ENCODE peak calls at places on chromosome 12, in seven cellular contexts. S is transverse colon, Z is adrenal gland, W is PC-3, J is ascending aorta, E is vagina, P is suprapubic skin. O is an unnamed sample.

GRCh38 chr12:115683240-115683765 is 594.2 kb downstream of the MED13L start:
- DNase-seq in J (no peak), S (no peak), P (no peak), Z (no peak), E (no peak), W (no peak), O (no peak)

GRCh38 chr12:130014485-130014807 is 110.6 kb upstream of the TMEM132D start:
- DNase-seq in P (no peak), E (no peak), W (no peak), J (no peak), S (no peak), Z (no peak), O (no peak)

GRCh38 chr12:122079038-122079531 is 529 bp downstream of the MLXIP start:
- DNase-seq in E (no peak), J (no peak), P (peak; percentile 75), W (peak; percentile 39), Z (peak; percentile 47), S (peak; percentile 43), O (no peak)

GRCh38 chr12:96274331-96274730 is 80.2 kb downstream of the ELK3 start:
- DNase-seq in P (no peak), S (no peak), Z (no peak), E (no peak), W (no peak), J (no peak), O (no peak)

GRCh38 chr12:5503774-5504173 is 71.9 kb downstream of the NTF3 start:
- DNase-seq in P (peak; percentile 77), J (no peak), W (no peak), S (peak; percentile 83), E (peak; percentile 96), Z (no peak), O (no peak)

GRCh38 chr12:93149228-93149627 is 220.1 kb upstream of the EEA1 start:
- DNase-seq in J (no peak), W (no peak), Z (no peak), P (no peak), S (no peak), E (no peak), O (no peak)

GRCh38 chr12:74725154-74725553 is 187.5 kb downstream of the ATXN7L3B start:
- DNase-seq in Z (no peak), E (no peak), S (no peak), W (peak; percentile 28), J (no peak), P (no peak), O (no peak)

GRCh38 chr12:109449845-109450532 is 27.1 kb downstream of the KCTD10 start:
- DNase-seq in Z (no peak), P (no peak), S (peak; percentile 62), W (no peak), E (no peak), J (no peak), O (no peak)

GRCh38 chr12:113242018-113242418 is 20.8 kb downstream of the TPCN1 start:
- DNase-seq in J (no peak), Z (no peak), P (peak; percentile 70), W (peak; percentile 98), S (peak; percentile 33), E (no peak), O (no peak)

GRCh38 chr12:88391556-88391955 is 188.7 kb downstream of the KITLG start:
- DNase-seq in Z (peak; percentile 8), W (peak; percentile 62), P (no peak), J (no peak), E (no peak), S (no peak), O (no peak)

GRCh38 chr12:5123921-5124320 is 80.2 kb downstream of the KCNA5 start:
- DNase-seq in P (no peak), J (no peak), W (no peak), S (no peak), E (no peak), Z (no peak), O (no peak)

GRCh38 chr12:123354600-123354999 is 10.0 kb downstream of the SBNO1 start:
- DNase-seq in E (no peak), P (no peak), W (no peak), Z (no peak), S (no peak), J (no peak), O (no peak)

GRCh38 chr12:8609061-8609570 is 3.5 kb downstream of the AICDA start:
- DNase-seq in Z (peak; percentile 26), E (no peak), P (no peak), S (no peak), J (no peak), W (peak; percentile 44), O (no peak)

GRCh38 chr12:132506730-132507538 is 17.0 kb downstream of the FBRSL1 start:
- DNase-seq in P (peak; percentile 80), W (no peak), Z (peak; percentile 97), S (peak; percentile 31), J (no peak), E (no peak), O (no peak)

GRCh38 chr12:572532-572899 is 90.7 kb downstream of the NINJ2 start:
- DNase-seq in Z (no peak), P (no peak), E (no peak), J (no peak), S (no peak), W (no peak), O (no peak)

GRCh38 chr12:52033506-52034258 is 17.6 kb upstream of the NR4A1 start:
- DNase-seq in J (no peak), E (no peak), P (no peak), W (no peak), S (no peak), Z (no peak), O (no peak)

GRCh38 chr12:19454837-19455236 is 15.5 kb downstream of the AEBP2 start:
- DNase-seq in W (no peak), S (no peak), J (no peak), E (no peak), Z (no peak), P (no peak), O (no peak)

GRCh38 chr12:131473721-131474709 is 236.9 kb upstream of the SFSWAP start:
- DNase-seq in E (no peak), Z (no peak), J (no peak), W (peak; percentile 7), S (no peak), P (no peak), O (no peak)

GRCh38 chr12:39619316-39619659 is 315 bp downstream of the ABCD2 start:
- DNase-seq in W (no peak), S (peak; percentile 15), J (no peak), P (no peak), Z (no peak), E (no peak), O (no peak)

GRCh38 chr12:48542300-48542928 is 17.0 kb downstream of the OR8S1 start:
- DNase-seq in E (no peak), J (no peak), W (peak; percentile 63), P (no peak), S (peak; percentile 53), Z (peak; percentile 30), O (no peak)

GRCh38 chr12:97573901-97574300 is 111.3 kb downstream of the RMST start:
- DNase-seq in J (no peak), Z (no peak), W (peak; percentile 19), S (no peak), P (no peak), E (no peak), O (no peak)

GRCh38 chr12:24014853-24015590 is 65.6 kb upstream of the SOX5 start:
- DNase-seq in S (no peak), J (no peak), P (no peak), E (no peak), W (no peak), Z (no peak), O (no peak)

GRCh38 chr12:100024974-100025555 is 40.3 kb upstream of the ANKS1B start:
- DNase-seq in J (no peak), P (no peak), S (no peak), E (no peak), Z (no peak), W (peak; percentile 22), O (no peak)

GRCh38 chr12:41140117-41140516 is 48.0 kb upstream of the PDZRN4 start:
- DNase-seq in W (no peak), J (no peak), E (no peak), Z (no peak), S (no peak), P (no peak), O (no peak)

GRCh38 chr12:51970904-51971646 is 19.6 kb downstream of the ACVR1B start:
- DNase-seq in P (no peak), J (no peak), E (no peak), Z (no peak), W (peak; percentile 59), S (peak; percentile 24), O (no peak)

GRCh38 chr12:57934804-57935203 is 6.6 kb upstream of the ATP23 start:
- DNase-seq in E (no peak), W (no peak), P (no peak), J (no peak), S (no peak), Z (no peak), O (no peak)
- H3K27ac ChIP-seq in E (no peak overlapping the region), W (no peak overlapping the region), P (no peak overlapping the region), J (no peak overlapping the region), S (no peak overlapping the region), Z (no peak overlapping the region), O (no peak overlapping the region)

DNA sequence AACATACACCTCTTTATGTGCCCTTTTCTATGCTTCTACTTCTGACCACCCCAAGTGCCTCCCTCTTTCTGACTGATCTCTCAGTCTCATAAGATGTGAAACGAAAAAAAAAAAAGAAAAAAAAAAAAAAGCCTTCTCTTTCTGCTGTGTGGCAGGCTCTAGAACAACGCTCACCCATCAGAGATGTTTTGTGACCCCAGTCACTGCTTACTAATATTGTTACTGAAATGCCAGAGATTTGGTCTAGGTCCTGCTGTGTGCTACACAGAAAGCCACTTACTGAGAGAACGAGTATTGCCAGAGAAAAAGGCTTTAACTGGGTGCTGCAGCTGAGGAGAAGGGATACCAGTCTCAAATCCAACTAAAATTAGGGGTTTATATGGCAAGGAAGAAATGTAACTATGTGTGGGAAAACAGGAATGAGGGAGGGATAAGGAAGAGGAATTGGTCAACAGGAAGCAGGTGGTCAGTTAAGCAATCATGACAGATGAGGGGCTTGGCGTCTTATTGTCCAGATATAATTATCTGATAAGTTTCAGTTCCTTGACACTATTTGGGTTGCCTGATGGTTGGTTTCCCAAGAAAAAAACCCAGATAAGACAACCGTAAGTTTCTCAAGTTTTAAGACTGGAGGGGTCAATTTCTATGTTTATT is 149.0 kb downstream of the NAV3 start:
- DNase-seq in J (no peak), E (no peak), Z (no peak), P (no peak), W (no peak), S (no peak), O (no peak)
- H3K4me1 ChIP-seq in J (no peaks in the 10 kb centered on the region), E (no peaks in the 10 kb centered on the region), Z (no peaks in the 10 kb centered on the region), P (no peaks in the 10 kb centered on the region), W (no peaks in the 10 kb centered on the region), S (no peaks in the 10 kb centered on the region), O (no peaks in the 10 kb centered on the region)

DNA sequence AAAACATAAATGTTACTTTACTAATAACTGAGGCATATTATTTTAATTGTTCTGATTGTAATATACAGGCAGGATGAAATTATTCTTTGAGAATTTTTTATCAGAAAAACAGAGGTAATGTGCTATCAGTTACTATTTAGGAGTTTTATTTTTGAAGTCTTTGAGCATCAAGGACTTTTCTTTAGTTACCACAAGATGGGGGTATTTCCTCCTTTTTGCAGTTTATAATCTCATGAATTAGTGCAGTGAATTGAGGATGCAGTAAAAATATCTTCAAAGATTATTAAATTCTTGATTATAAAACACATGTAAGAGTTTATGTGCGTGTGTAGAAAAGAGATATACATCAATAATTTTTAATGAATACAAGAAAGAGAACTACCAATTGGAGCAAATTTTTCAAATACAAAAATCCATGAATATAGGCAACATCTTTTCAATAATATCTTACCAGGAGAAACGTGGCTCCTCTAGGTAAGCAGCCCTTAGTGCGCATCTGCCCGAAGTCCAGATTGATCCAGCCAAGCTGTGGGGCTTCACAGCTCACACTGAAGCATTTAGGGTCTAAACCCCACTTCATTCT is 71.6 kb downstream of the ERGIC2 start:
- DNase-seq in W (peak; percentile 73), E (no peak), Z (no peak), S (no peak), P (no peak), J (no peak), O (no peak)
- TF ChIP-seq CTCF in W (peak; percentile 93), E (no peak), Z (no peak), S (peak; percentile 13), P (no peak), J (no peak), O (no peak)

GRCh38 chr12:14612250-14612649 is 44.6 kb upstream of the PLBD1 start:
- DNase-seq in S (no peak), J (no peak), E (no peak), P (no peak), Z (no peak), W (no peak), O (no peak)
- H3K27ac ChIP-seq in S (peak overlapping the region; percentile 65), J (no peak overlapping the region), E (no peak overlapping the region), P (no peak overlapping the region), Z (no peak overlapping the region), W (no peak overlapping the region), O (no peak overlapping the region)

O was measured in thoracic aorta.